ENCODE peak calls at places on chromosomes 1 and 21, in six cellular contexts. One of them, this sample, is unnamed.
A peak's percentile ranks its signal among the peaks of the same experiment; 100 is the strongest.

GRCh38 chr21:40490408-40490807 is 356.6 kb downstream of the DSCAM start:
- DNase-seq in K562: no peak
- DNase-seq in A549: no peak
- DNase-seq in endothelial cell of umbilical vein: no peak
- DNase-seq in NB4: no peak
- DNase-seq in HepG2: no peak
- DNase-seq in this sample: no peak

GRCh38 chr1:106727171-106727570 is 329.3 kb upstream of the PRMT6 start:
- DNase-seq in NB4: peak; percentile 12
- DNase-seq in K562: no peak
- DNase-seq in HepG2: no peak
- DNase-seq in endothelial cell of umbilical vein: no peak
- DNase-seq in A549: no peak
- DNase-seq in this sample: peak; percentile 28

GRCh38 chr1:58283380-58284338 is 262.9 kb downstream of the OMA1 start:
- DNase-seq in A549: no peak
- DNase-seq in NB4: no peak
- DNase-seq in K562: no peak
- DNase-seq in endothelial cell of umbilical vein: no peak
- DNase-seq in HepG2: peak; percentile 12
- DNase-seq in this sample: no peak

GRCh38 chr1:205248793-205249601 is 21.3 kb downstream of the TMCC2 start:
- DNase-seq in A549: no peak
- DNase-seq in endothelial cell of umbilical vein: peak; percentile 69
- DNase-seq in HepG2: no peak
- DNase-seq in K562: peak; percentile 69
- DNase-seq in NB4: no peak
- DNase-seq in this sample: no peak

GRCh38 chr1:68551459-68551858 is 54.6 kb upstream of the DEPDC1 start:
- DNase-seq in HepG2: no peak
- DNase-seq in NB4: no peak
- DNase-seq in K562: no peak
- DNase-seq in A549: no peak
- DNase-seq in endothelial cell of umbilical vein: peak; percentile 38
- DNase-seq in this sample: no peak

GRCh38 chr1:156406229-156406628 is 37.2 kb downstream of the RHBG start:
- DNase-seq in endothelial cell of umbilical vein: no peak
- DNase-seq in HepG2: no peak
- DNase-seq in NB4: no peak
- DNase-seq in K562: no peak
- DNase-seq in A549: no peak
- DNase-seq in this sample: no peak

GRCh38 chr1:110243581-110243980 is 33.5 kb downstream of the KCNC4 start:
- DNase-seq in endothelial cell of umbilical vein: no peak
- DNase-seq in K562: no peak
- DNase-seq in A549: no peak
- DNase-seq in HepG2: no peak
- DNase-seq in NB4: peak; percentile 33
- DNase-seq in this sample: no peak

GRCh38 chr1:53278294-53278693 is 40.0 kb upstream of the MAGOH start:
- DNase-seq in HepG2: peak; percentile 4
- DNase-seq in endothelial cell of umbilical vein: peak; percentile 36
- DNase-seq in K562: peak; percentile 83
- DNase-seq in NB4: peak; percentile 46
- DNase-seq in A549: peak; percentile 65
- DNase-seq in this sample: no peak

GRCh38 chr1:248857201-248857600 is 1.7 kb downstream of the ZNF692 start:
- DNase-seq in K562: no peak
- DNase-seq in endothelial cell of umbilical vein: no peak
- DNase-seq in HepG2: no peak
- DNase-seq in A549: no peak
- DNase-seq in NB4: peak; percentile 53
- DNase-seq in this sample: no peak

GRCh38 chr1:92329356-92330129 is 30.7 kb downstream of the RPAP2 start:
- DNase-seq in K562: no peak
- DNase-seq in NB4: no peak
- DNase-seq in A549: no peak
- DNase-seq in HepG2: no peak
- DNase-seq in endothelial cell of umbilical vein: no peak
- DNase-seq in this sample: no peak
- TF ChIP-seq MYC in K562: no peak
- TF ChIP-seq MYC in NB4: no peak
- TF ChIP-seq MYC in A549: no peak
- TF ChIP-seq MYC in HepG2: no peak
- TF ChIP-seq MYC in endothelial cell of umbilical vein: no peak
- TF ChIP-seq MYC in this sample: no peak

DNA sequence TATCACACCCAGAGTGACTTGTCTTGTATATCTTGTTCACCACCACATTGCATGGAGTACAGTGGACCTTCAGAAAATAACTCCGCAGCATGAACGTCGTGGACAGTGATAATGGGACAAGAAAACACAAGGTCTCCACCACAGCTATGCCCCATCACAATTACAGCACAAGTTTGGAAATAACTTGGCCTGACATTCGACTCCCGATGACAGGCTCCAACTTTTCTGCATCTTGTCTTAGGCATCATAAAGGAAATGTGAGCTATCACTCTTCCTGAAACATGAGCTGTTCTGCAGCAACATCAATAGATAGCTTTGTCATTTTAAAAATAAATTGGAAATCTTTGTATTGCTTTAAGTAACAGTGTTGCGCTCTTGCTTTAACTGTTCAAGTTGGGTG is 2.9 kb downstream of the RRP1B start:
- DNase-seq in endothelial cell of umbilical vein: no peak
- DNase-seq in A549: no peak
- DNase-seq in HepG2: no peak
- DNase-seq in K562: no peak
- DNase-seq in NB4: no peak
- DNase-seq in this sample: no peak
- TF ChIP-seq MYC in endothelial cell of umbilical vein: no peak
- TF ChIP-seq MYC in A549: no peak
- TF ChIP-seq MYC in HepG2: no peak
- TF ChIP-seq MYC in K562: no peak
- TF ChIP-seq MYC in NB4: no peak
- TF ChIP-seq MYC in this sample: no peak

GRCh38 chr1:55065649-55066048 is 26.3 kb downstream of the PCSK9 start:
- DNase-seq in NB4: no peak
- DNase-seq in HepG2: no peak
- DNase-seq in A549: no peak
- DNase-seq in endothelial cell of umbilical vein: no peak
- DNase-seq in K562: no peak
- DNase-seq in this sample: no peak
- TF ChIP-seq MYC in NB4: no peak
- TF ChIP-seq MYC in HepG2: no peak
- TF ChIP-seq MYC in A549: no peak
- TF ChIP-seq MYC in endothelial cell of umbilical vein: no peak
- TF ChIP-seq MYC in K562: no peak
- TF ChIP-seq MYC in this sample: no peak

DNA sequence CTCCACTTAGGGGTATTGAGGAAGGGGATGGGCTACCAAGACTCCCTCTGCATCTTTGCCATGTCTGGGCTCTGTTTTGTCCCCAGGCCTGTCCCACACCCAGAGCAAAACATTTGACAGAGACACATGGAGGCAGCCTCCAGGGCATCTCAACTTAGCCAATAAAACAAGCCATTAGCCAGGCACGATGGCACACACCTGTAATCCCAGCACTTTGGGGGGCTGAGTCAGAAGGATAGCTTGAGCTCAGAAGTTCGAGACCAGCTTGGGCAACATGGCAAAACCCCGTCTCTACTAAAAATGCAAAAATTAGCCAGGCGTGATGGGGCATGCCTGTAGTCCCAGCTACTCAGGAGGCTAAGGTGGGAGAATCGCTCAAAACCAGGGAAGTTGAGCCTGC is 120.3 kb upstream of the IPO9 start:
- DNase-seq in K562: no peak
- DNase-seq in endothelial cell of umbilical vein: no peak
- DNase-seq in A549: no peak
- DNase-seq in NB4: no peak
- DNase-seq in HepG2: no peak
- DNase-seq in this sample: no peak
- TF ChIP-seq MYC in K562: no peak
- TF ChIP-seq MYC in endothelial cell of umbilical vein: no peak
- TF ChIP-seq MYC in A549: no peak
- TF ChIP-seq MYC in NB4: no peak
- TF ChIP-seq MYC in HepG2: no peak
- TF ChIP-seq MYC in this sample: no peak

DNA sequence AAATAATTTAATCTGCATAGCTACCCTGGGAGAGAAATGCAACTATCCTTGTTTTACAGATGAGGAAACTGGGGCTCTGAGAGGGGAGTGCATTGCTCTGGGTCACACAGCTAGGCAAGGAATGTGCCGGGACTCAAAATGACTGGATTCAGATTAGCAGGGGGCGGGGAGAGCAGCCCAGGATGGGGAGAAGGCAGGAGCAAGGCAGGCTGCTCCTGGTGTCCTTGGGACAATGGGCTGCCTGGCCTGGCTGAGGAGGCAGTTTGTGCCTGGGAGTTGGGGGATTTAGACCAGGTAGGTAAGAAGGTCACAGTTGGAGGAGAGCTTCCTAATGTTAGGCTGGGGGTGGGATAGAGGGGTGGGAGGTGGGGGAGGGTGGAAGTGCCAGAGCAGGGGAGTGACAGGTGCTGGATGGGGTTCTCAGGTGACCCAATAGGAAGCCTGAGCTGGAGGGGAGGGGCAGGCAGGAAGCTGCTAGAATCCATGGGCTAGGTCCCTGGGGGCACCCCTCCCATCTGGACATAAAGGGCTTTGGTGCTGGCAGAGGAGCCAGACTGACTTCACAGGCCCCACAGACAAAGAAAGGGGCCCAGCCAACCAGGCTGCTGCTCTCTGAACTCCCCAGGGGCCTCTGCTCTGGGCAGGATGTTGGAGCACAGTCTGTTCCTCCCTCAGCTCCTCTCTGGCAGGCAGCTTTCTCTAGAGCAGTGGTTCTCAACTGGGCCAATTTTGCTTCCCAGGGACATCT is 29.0 kb downstream of the TRIM62 start:
- DNase-seq in NB4: peak; percentile 67
- DNase-seq in endothelial cell of umbilical vein: no peak
- DNase-seq in K562: no peak
- DNase-seq in HepG2: peak; percentile 10
- DNase-seq in A549: no peak
- DNase-seq in this sample: no peak
- TF ChIP-seq MYC in NB4: no peak
- TF ChIP-seq MYC in endothelial cell of umbilical vein: no peak
- TF ChIP-seq MYC in K562: no peak
- TF ChIP-seq MYC in HepG2: no peak
- TF ChIP-seq MYC in A549: no peak
- TF ChIP-seq MYC in this sample: no peak

GRCh38 chr1:145995148-145995851 is 1.1 kb downstream of the TXNIP start:
- DNase-seq in K562: peak; percentile 41
- DNase-seq in HepG2: no peak
- DNase-seq in endothelial cell of umbilical vein: peak; percentile 17
- DNase-seq in NB4: peak; percentile 34
- DNase-seq in A549: no peak
- DNase-seq in this sample: no peak
- TF ChIP-seq MYC in K562: peak; percentile 4
- TF ChIP-seq MYC in HepG2: no peak
- TF ChIP-seq MYC in endothelial cell of umbilical vein: no peak
- TF ChIP-seq MYC in NB4: no peak
- TF ChIP-seq MYC in A549: no peak
- TF ChIP-seq MYC in this sample: no peak

DNA sequence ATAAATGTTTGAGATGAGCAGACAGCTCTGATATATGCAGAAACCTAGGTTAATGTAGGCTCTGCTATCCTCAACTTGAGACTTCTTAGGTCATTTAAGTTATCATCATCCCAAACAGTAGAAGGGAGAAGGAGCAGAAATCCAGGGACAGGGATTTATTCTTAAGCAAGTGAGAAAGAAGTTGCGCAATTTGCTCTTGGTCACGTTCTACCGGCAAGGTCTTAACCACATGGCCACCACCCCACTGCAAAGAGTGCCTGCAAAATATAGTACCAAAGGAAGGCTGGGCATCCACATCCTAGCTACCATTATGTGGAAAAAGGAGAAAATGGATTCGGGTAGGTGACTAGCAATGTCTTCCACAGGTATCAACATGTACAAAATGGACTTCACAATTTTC is 25.2 kb downstream of the CRNN start:
- DNase-seq in A549: no peak
- DNase-seq in endothelial cell of umbilical vein: no peak
- DNase-seq in HepG2: no peak
- DNase-seq in K562: no peak
- DNase-seq in NB4: peak; percentile 27
- DNase-seq in this sample: no peak
- TF ChIP-seq MYC in A549: no peak
- TF ChIP-seq MYC in endothelial cell of umbilical vein: no peak
- TF ChIP-seq MYC in HepG2: no peak
- TF ChIP-seq MYC in K562: no peak
- TF ChIP-seq MYC in NB4: no peak
- TF ChIP-seq MYC in this sample: no peak

GRCh38 chr1:10868599-10868965 is 72.1 kb upstream of the CASZ1 start:
- DNase-seq in HepG2: no peak
- DNase-seq in A549: no peak
- DNase-seq in NB4: no peak
- DNase-seq in K562: no peak
- DNase-seq in endothelial cell of umbilical vein: no peak
- DNase-seq in this sample: no peak

GRCh38 chr1:10870493-10871096 is 74.1 kb upstream of the CASZ1 start:
- DNase-seq in NB4: no peak
- DNase-seq in HepG2: no peak
- DNase-seq in K562: no peak
- DNase-seq in endothelial cell of umbilical vein: no peak
- DNase-seq in A549: no peak
- DNase-seq in this sample: no peak

GRCh38 chr1:10874351-10874750 is 77.9 kb upstream of the CASZ1 start:
- DNase-seq in K562: no peak
- DNase-seq in A549: no peak
- DNase-seq in endothelial cell of umbilical vein: no peak
- DNase-seq in HepG2: no peak
- DNase-seq in NB4: no peak
- DNase-seq in this sample: no peak

GRCh38 chr1:10869933-10870332 is 73.5 kb upstream of the CASZ1 start:
- DNase-seq in endothelial cell of umbilical vein: no peak
- DNase-seq in HepG2: no peak
- DNase-seq in K562: no peak
- DNase-seq in NB4: no peak
- DNase-seq in A549: no peak
- DNase-seq in this sample: no peak

GRCh38 chr1:10873189-10873588 is 76.7 kb upstream of the CASZ1 start:
- DNase-seq in K562: peak; percentile 54
- DNase-seq in HepG2: no peak
- DNase-seq in A549: no peak
- DNase-seq in NB4: peak; percentile 38
- DNase-seq in endothelial cell of umbilical vein: no peak
- DNase-seq in this sample: no peak
- TF ChIP-seq MYC in K562: no peak
- TF ChIP-seq MYC in HepG2: no peak
- TF ChIP-seq MYC in A549: no peak
- TF ChIP-seq MYC in NB4: no peak
- TF ChIP-seq MYC in endothelial cell of umbilical vein: no peak
- TF ChIP-seq MYC in this sample: no peak

This sample was measured in GM12878.